ENCODE peak calls at places on chromosomes 5 and 9, in six cellular contexts. N is body of pancreas, U is ovary, O is tibial nerve, L is uterus, P is A549. I is an unnamed sample.

GRCh38 chr9:98215821-98216220 is 23.4 kb upstream of the CORO2A start:
- DNase-seq in N (no peak), U (no peak), O (no peak), L (no peak), P (peak; percentile 47), I (no peak)

GRCh38 chr9:68416891-68417570 is 60.6 kb downstream of the PGM5 start:
- DNase-seq in N (no peak), U (no peak), O (no peak), L (no peak), P (peak; percentile 14), I (no peak)

GRCh38 chr9:19759066-19759465 is 29.8 kb downstream of the SLC24A2 start:
- DNase-seq in N (no peak), U (no peak), O (no peak), L (no peak), P (no peak), I (no peak)

GRCh38 chr5:139014726-139015125 is 139.6 kb upstream of the LRRTM2 start:
- DNase-seq in N (no peak), U (no peak), O (no peak), L (no peak), P (peak; percentile 35), I (no peak)

GRCh38 chr5:174734571-174735497 is 10.5 kb downstream of the MSX2 start:
- DNase-seq in N (no peak), U (no peak), O (no peak), L (no peak), P (no peak), I (no peak)

GRCh38 chr9:11414241-11414640 is 801.4 kb upstream of the PTPRD start:
- DNase-seq in N (no peak), U (no peak), O (no peak), L (no peak), P (no peak), I (no peak)

GRCh38 chr5:124654418-124654817 is 92.0 kb downstream of the ZNF608 start:
- DNase-seq in N (no peak), U (peak; percentile 38), O (no peak), L (no peak), P (no peak), I (no peak)

GRCh38 chr5:2460098-2460497 is 291.4 kb downstream of the IRX2 start:
- DNase-seq in N (no peak), U (no peak), O (no peak), L (no peak), P (no peak), I (no peak)

GRCh38 chr9:127506814-127507750 is 55.8 kb downstream of the LRSAM1 start:
- DNase-seq in N (peak; percentile 13), U (no peak), O (no peak), L (no peak), P (no peak), I (no peak)

GRCh38 chr5:119072496-119072895 is 1.6 kb downstream of the DMXL1 start:
- DNase-seq in N (no peak), U (no peak), O (no peak), L (no peak), P (no peak), I (no peak)
- H3K27ac ChIP-seq in N (no peak overlapping the region), U (no peak overlapping the region), O (peak overlapping the region; percentile 99), L (no peak overlapping the region), P (no peak overlapping the region), I (no peak overlapping the region)

DNA sequence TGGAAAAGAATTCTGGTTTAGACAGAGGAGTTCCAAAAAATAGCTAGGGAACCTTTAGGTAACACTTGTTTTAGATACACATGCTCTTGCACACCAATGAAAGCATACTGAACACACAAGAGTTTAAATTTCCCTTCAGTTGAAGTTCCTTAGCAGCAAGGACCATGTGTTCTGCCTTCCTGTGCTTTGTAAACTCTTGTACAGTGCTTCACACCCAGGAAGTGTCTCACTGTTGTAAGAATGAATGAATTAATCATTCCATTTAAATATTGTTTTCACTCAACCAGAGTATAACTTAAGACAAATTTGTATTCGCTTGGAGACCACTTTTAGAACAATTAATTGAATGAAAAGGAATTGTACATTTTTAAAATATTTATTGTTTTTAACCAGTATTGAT is 257.9 kb downstream of the FER start:
- DNase-seq in N (no peak), U (no peak), O (no peak), L (no peak), P (no peak), I (no peak)
- TF ChIP-seq POLR2A in N (no peak), U (no peak), O (no peak), L (no peak), P (no peak), I (no peak)

DNA sequence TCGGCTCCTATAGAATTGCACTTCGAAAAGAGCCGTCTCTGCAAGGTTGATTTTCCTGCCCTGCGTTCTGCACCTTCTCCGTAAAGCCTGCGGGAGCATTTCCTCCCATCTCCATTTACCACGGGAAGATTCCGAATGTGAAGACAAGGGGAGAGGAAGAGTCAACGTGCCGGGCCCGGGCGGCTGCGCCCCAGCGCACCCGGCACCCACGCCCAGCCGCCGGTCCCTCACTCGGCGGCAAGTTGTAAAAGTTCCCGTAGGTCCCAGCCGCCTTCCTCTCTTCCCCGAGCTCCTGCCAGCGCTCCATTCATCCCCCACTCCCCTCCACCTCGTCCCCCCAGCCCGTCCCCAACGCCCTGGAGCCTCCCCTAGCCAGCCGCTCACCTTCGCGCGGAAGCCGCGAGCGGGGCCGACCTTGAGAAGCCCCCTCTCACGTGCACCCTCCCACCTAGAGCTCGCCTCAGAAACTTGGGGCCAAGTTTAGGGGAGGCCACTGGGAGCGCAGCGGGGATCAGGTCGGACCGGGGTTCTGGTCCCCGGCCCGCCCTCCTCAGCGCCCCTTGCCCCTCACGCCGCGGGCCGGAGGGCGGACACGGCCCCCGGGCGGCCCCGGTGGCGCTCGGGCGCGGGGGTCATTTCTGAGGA is 387 bp downstream of the BNC2 start:
- DNase-seq in N (no peak), U (peak; percentile 64), O (no peak), L (no peak), P (peak; percentile 39), I (no peak)
- H3K4me3 ChIP-seq in N (peak overlapping the region; percentile 30), U (peak overlapping the region; percentile 88), O (peak overlapping the region; percentile 42), L (peak overlapping the region; percentile 97), P (peak overlapping the region; percentile 90), I (peak overlapping the region; percentile 42)

GRCh38 chr5:154831451-154831850 is 19.0 kb downstream of the FAXDC2 start:
- DNase-seq in N (no peak), U (no peak), O (no peak), L (no peak), P (no peak), I (no peak)
- H3K27ac ChIP-seq in N (no peak overlapping the region), U (no peak overlapping the region), O (no peak overlapping the region), L (no peak overlapping the region), P (no peak overlapping the region), I (no peak overlapping the region)

DNA sequence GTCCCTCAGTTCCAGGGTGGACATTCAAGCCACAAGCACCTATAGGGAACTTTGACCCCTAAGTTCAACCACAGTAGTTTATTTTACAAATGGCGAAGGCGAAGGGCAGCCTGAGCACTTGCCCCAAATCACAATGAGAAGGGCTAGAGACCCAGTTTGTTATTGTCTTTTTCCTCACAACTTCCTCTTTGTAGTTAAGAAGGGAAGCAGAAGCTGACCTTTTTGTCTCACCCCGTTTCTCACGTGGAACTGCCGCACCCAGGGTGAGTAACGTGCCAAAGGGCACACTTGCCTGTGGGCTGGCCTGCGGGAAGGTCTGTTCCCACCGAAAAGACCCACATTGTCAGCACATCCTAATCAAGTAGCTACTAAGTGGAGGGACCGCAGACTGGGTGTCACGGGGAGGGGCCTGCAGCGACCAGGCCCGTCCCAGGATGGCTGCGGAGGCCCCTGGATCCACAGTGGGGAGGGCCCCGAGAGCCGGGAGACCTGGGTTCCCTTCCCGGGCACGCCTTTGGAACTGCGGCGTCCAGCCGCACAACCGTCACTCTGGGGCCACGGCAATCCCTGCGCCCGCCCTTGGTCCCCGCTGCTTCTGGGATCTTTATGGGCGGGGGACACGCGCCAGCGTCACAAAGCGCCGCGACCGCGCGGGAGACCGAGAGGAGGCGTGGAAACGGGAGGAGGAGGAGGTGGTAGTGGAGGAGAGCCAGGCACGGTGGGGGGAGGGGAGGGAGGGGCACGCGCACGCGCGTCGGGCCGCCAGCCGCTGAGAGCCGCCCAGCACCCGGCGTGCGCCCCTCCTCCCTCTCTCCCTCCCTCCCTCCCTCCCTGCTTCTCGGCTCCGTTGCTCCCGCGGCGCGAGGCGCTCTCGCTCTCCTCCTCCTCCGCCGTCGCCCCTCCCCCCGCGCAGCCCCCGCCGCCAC is at the start of gene UBE2R2:
- DNase-seq in N (peak; percentile 92), U (peak; percentile 93), O (peak; percentile 80), L (peak; percentile 89), P (peak; percentile 95), I (peak; percentile 97)
- TF ChIP-seq POLR2A in N (peak; percentile 89), U (peak; percentile 60), O (peak; percentile 59), L (peak; percentile 29), P (peak; percentile 53), I (peak; percentile 93)

GRCh38 chr5:179904463-179905143 is 3.1 kb downstream of the TBC1D9B start:
- DNase-seq in N (no peak), U (no peak), O (no peak), L (no peak), P (no peak), I (no peak)

GRCh38 chr5:179905144-179905526 is 2.6 kb downstream of the TBC1D9B start:
- DNase-seq in N (no peak), U (no peak), O (no peak), L (no peak), P (no peak), I (no peak)

GRCh38 chr5:179906795-179907569 is 715 bp downstream of the TBC1D9B start:
- DNase-seq in N (peak; percentile 45), U (peak; percentile 48), O (no peak), L (peak; percentile 33), P (no peak), I (no peak)

GRCh38 chr5:179907570-179908324 is at the start of gene TBC1D9B:
- DNase-seq in N (peak; percentile 65), U (peak; percentile 83), O (peak; percentile 31), L (peak; percentile 77), P (peak; percentile 57), I (peak; percentile 82)

GRCh38 chr5:179906294-179906794 is 1.4 kb downstream of the TBC1D9B start:
- DNase-seq in N (no peak), U (no peak), O (no peak), L (no peak), P (no peak), I (no peak)
- H3K4me3 ChIP-seq in N (no peak overlapping the region), U (no peak overlapping the region), O (no peak overlapping the region), L (peak overlapping the region; percentile 61), P (peak overlapping the region; percentile 67), I (no peak overlapping the region)

I was measured in right lobe of liver.